ENCODE peak calls at places on chromosomes 13 and 19, in six cellular contexts. M, L, K, H, Z and Y are unnamed samples.

GRCh38 chr19:7421941-7422744 is 66.7 kb downstream of the PEX11G start:
- DNase-seq in M (no peak), L (no peak), K (no peak), H (no peak), Z (no peak), Y (no peak)

GRCh38 chr13:45781553-45782326 is 69.8 kb downstream of the SIAH3 start:
- DNase-seq in M (peak; percentile 5), L (no peak), K (no peak), H (no peak), Z (no peak), Y (no peak)

GRCh38 chr19:49362048-49362925 is at the start of gene TEAD2:
- DNase-seq in M (peak; percentile 77), L (peak; percentile 74), K (no peak), H (peak; percentile 23), Z (peak; percentile 90), Y (peak; percentile 82)

GRCh38 chr19:19860756-19861390 is 4.8 kb upstream of the ZNF253 start:
- DNase-seq in M (no peak), L (no peak), K (no peak), H (peak; percentile 44), Z (no peak), Y (no peak)

GRCh38 chr13:74290324-74290773 is 156.1 kb upstream of the KLF12 start:
- DNase-seq in M (peak; percentile 73), L (peak; percentile 48), K (peak; percentile 7), H (no peak), Z (peak; percentile 42), Y (no peak)

GRCh38 chr13:47251771-47252170 is 354.9 kb upstream of the HTR2A start:
- DNase-seq in M (peak; percentile 63), L (no peak), K (no peak), H (no peak), Z (no peak), Y (no peak)

GRCh38 chr13:41547253-41548000 is 90.1 kb downstream of the RGCC start:
- DNase-seq in M (peak; percentile 88), L (peak; percentile 71), K (no peak), H (no peak), Z (no peak), Y (no peak)

GRCh38 chr19:50759886-50760285 is 10.4 kb upstream of the GPR32 start:
- DNase-seq in M (peak; percentile 45), L (peak; percentile 12), K (no peak), H (no peak), Z (no peak), Y (peak; percentile 25)

GRCh38 chr13:39956036-39956435 is 300.6 kb downstream of the COG6 start:
- DNase-seq in M (no peak), L (no peak), K (no peak), H (no peak), Z (no peak), Y (no peak)

GRCh38 chr13:30580852-30581502 is 36.7 kb upstream of the USPL1 start:
- DNase-seq in M (peak; percentile 20), L (no peak), K (no peak), H (no peak), Z (no peak), Y (no peak)

GRCh38 chr19:6676288-6676687 is 6.3 kb upstream of the TNFSF14 start:
- DNase-seq in M (no peak), L (no peak), K (no peak), H (no peak), Z (no peak), Y (no peak)

GRCh38 chr19:20325151-20325550 is 158.1 kb downstream of the ZNF486 start:
- DNase-seq in M (no peak), L (no peak), K (no peak), H (no peak), Z (no peak), Y (no peak)